ENCODE peak calls at places on chromosome 5, in four cellular contexts. Y is K562, V is HepG2, W is GM12878. T is an unnamed sample.

GRCh38 chr5:167661605-167662004 is 629.8 kb upstream of the WWC1 start:
- DNase-seq in Y (no peak), W (no peak), V (no peak), T (no peak)

GRCh38 chr5:77957-78804 is 13.8 kb upstream of the PLEKHG4B start:
- DNase-seq in Y (peak), V (peak), W (no peak), T (no peak)

GRCh38 chr5:102905052-102905451 is 149.9 kb downstream of the PAM start:
- DNase-seq in W (no peak), V (no peak), Y (no peak), T (no peak)

GRCh38 chr5:91632871-91633270 is 249.8 kb upstream of the ARRDC3 start:
- DNase-seq in Y (no peak), W (no peak), V (peak), T (no peak)

GRCh38 chr5:151072234-151073025 is 8.4 kb downstream of the TNIP1 start:
- DNase-seq in V (no peak), Y (no peak), W (no peak), T (no peak)

GRCh38 chr5:130642461-130642860 is 522.6 kb downstream of the HINT1 start:
- DNase-seq in W (no peak), Y (no peak), V (no peak), T (no peak)

GRCh38 chr5:6905883-6906282 is 192.7 kb downstream of the TENT4A start:
- DNase-seq in Y (no peak), W (no peak), V (no peak), T (no peak)

GRCh38 chr5:119078870-119079269 is 8.0 kb downstream of the DMXL1 start:
- DNase-seq in W (no peak), Y (no peak), V (no peak), T (no peak)

GRCh38 chr5:123719004-123719403 is 207.0 kb downstream of the CSNK1G3 start:
- DNase-seq in W (no peak), V (no peak), Y (no peak), T (peak)

GRCh38 chr5:6837519-6838110 is 124.4 kb downstream of the TENT4A start:
- DNase-seq in Y (peak), W (no peak), V (no peak), T (peak)

GRCh38 chr5:137700282-137700680 is 35.6 kb downstream of the KLHL3 start:
- DNase-seq in V (no peak), Y (no peak), W (no peak), T (no peak)

DNA sequence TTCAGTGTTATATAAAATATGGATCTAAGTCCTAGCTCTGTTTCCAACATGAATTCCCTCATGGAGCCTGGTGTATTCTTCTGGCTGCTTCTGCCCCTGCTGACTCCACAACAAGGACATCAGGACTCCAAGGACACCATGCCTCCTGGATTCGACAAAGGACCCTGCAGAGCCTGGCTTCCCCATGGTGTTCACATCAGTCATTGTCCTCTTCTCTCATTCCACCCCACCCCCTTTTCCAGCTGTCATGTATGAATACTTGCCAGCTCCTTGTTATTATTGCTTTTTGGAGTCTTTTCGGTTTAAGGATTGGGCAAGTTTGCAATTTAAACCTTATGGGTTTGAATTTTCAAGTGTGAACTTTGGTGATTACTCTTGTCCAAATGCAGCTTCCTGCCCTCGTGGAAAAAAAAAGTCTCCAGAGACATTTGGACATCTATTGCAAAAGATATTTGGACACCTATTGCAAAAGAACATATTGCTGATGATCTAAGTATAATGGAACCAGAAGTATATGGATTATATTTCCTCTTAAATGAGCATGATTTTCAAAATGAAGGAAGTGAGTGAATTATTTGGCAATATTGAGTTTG is 14.2 kb upstream of the LVRN start:
- DNase-seq in Y (no peak), V (no peak), W (no peak), T (no peak)
- TF ChIP-seq NR2C2 in Y (no peak), V (no peak), W (no peak), T (no peak)

GRCh38 chr5:132774896-132775295 is 2.1 kb downstream of the SEPTIN8 start:
- DNase-seq in V (no peak), Y (no peak), W (no peak), T (no peak)
- TF ChIP-seq CBFB in V (no peak), Y (no peak), W (no peak), T (no peak)

DNA sequence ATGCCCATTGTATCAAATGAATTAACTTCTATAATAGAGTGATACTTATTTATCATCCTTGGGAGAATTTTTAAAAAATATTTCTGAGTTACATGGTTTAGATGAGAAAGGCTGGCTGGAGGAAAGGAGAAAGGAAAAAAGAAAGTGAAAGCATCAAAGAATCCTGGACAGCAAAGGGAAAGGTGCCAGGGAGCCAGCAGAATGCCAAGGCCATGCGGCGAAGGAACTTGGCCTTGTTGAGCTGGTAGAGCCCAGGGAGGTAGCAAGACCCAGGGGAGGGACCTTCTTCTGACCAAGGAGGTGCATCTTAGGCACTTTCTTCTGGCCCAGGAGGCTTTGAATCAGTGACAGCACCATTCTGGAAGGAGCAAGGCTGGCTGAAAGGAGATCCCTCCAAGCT is 240.5 kb downstream of the ENC1 start:
- DNase-seq in Y (no peak), W (no peak), V (no peak), T (no peak)
- TF ChIP-seq NR2C2 in Y (no peak), W (no peak), V (no peak), T (no peak)

GRCh38 chr5:174312641-174313040 is 267.1 kb downstream of the NSG2 start:
- DNase-seq in W (no peak), Y (no peak), V (no peak), T (no peak)
- TF ChIP-seq CBFB in W (no peak), Y (no peak), V (no peak), T (no peak)

GRCh38 chr5:13658761-13659160 is 285.7 kb downstream of the DNAH5 start:
- DNase-seq in V (no peak), Y (no peak), W (no peak), T (no peak)

GRCh38 chr5:13662646-13663045 is 281.8 kb downstream of the DNAH5 start:
- DNase-seq in Y (no peak), W (no peak), V (no peak), T (no peak)

GRCh38 chr5:13659391-13659790 is 285.1 kb downstream of the DNAH5 start:
- DNase-seq in V (no peak), Y (no peak), W (no peak), T (no peak)

GRCh38 chr5:13664377-13664776 is 280.1 kb downstream of the DNAH5 start:
- DNase-seq in Y (no peak), W (no peak), V (no peak), T (no peak)

GRCh38 chr5:13660072-13660471 is 284.4 kb downstream of the DNAH5 start:
- DNase-seq in V (no peak), Y (no peak), W (no peak), T (no peak)
- TF ChIP-seq NR2C2 in V (no peak), Y (no peak), W (no peak), T (no peak)

DNA sequence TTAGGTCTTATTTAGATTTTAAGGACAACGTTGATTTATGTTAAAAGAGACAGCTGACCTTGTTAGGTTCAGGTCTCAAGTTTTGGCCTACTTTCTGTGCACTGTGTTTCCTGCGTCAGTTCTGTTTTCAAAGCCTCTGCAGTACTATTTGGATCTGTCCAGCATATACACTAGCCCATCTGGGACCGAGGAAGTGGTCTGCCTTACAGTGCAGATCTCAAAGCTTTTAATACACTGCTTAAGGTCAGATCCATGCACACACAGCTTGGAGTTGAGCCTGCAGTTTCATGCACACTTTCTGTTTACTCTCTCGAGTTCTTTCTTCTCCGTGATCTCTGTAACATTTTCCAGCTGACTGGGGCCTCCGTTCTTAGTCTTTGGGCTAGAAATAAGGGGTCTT is 24.1 kb downstream of the CARTPT start:
- DNase-seq in V (no peak), Y (no peak), W (no peak), T (no peak)
- TF ChIP-seq CBFB in V (no peak), Y (no peak), W (no peak), T (no peak)

T was measured in WTC11.